ENCODE peak calls at places on chromosomes 13 and 19, in eight cellular contexts. One of them, this sample, is unnamed.

GRCh38 chr13:46738055-46738454 is 58.9 kb downstream of the ESD start:
- DNase-seq in progenitor cell of endocrine pancreas: no peak
- DNase-seq in NCI-H510A treated with DMSO at 0.1 percent for 48 hours: no peak
- DNase-seq in nephron progenitor cell: no peak
- DNase-seq in occipital lobe: no peak
- DNase-seq in ELR: no peak
- DNase-seq in mucosa of gallbladder: no peak
- DNase-seq in H54: no peak
- DNase-seq in this sample: no peak

GRCh38 chr13:96090240-96091101 is 564 bp downstream of the HS6ST3 start:
- DNase-seq in occipital lobe: no peak
- DNase-seq in ELR: peak
- DNase-seq in nephron progenitor cell: peak
- DNase-seq in mucosa of gallbladder: no peak
- DNase-seq in progenitor cell of endocrine pancreas: peak
- DNase-seq in NCI-H510A treated with DMSO at 0.1 percent for 48 hours: peak
- DNase-seq in H54: no peak
- DNase-seq in this sample: no peak

GRCh38 chr19:6220385-6221191 is 59.2 kb downstream of the MLLT1 start:
- DNase-seq in occipital lobe: no peak
- DNase-seq in H54: no peak
- DNase-seq in nephron progenitor cell: no peak
- DNase-seq in ELR: peak
- DNase-seq in NCI-H510A treated with DMSO at 0.1 percent for 48 hours: no peak
- DNase-seq in mucosa of gallbladder: peak
- DNase-seq in progenitor cell of endocrine pancreas: no peak
- DNase-seq in this sample: no peak

GRCh38 chr19:1299822-1300221 is 14.1 kb downstream of the EFNA2 start:
- DNase-seq in ELR: no peak
- DNase-seq in occipital lobe: no peak
- DNase-seq in mucosa of gallbladder: no peak
- DNase-seq in H54: no peak
- DNase-seq in nephron progenitor cell: no peak
- DNase-seq in progenitor cell of endocrine pancreas: no peak
- DNase-seq in NCI-H510A treated with DMSO at 0.1 percent for 48 hours: no peak
- DNase-seq in this sample: no peak

GRCh38 chr19:4358709-4359626 is 15.6 kb downstream of the MPND start:
- DNase-seq in mucosa of gallbladder: no peak
- DNase-seq in occipital lobe: no peak
- DNase-seq in progenitor cell of endocrine pancreas: no peak
- DNase-seq in H54: no peak
- DNase-seq in ELR: no peak
- DNase-seq in NCI-H510A treated with DMSO at 0.1 percent for 48 hours: no peak
- DNase-seq in nephron progenitor cell: no peak
- DNase-seq in this sample: no peak

GRCh38 chr13:30920162-30920561 is 12.3 kb upstream of the TEX26 start:
- DNase-seq in mucosa of gallbladder: no peak
- DNase-seq in H54: no peak
- DNase-seq in ELR: no peak
- DNase-seq in progenitor cell of endocrine pancreas: no peak
- DNase-seq in nephron progenitor cell: no peak
- DNase-seq in NCI-H510A treated with DMSO at 0.1 percent for 48 hours: no peak
- DNase-seq in occipital lobe: no peak
- DNase-seq in this sample: no peak

GRCh38 chr13:73317140-73317539 is 258.3 kb downstream of the KLF5 start:
- DNase-seq in NCI-H510A treated with DMSO at 0.1 percent for 48 hours: no peak
- DNase-seq in ELR: no peak
- DNase-seq in progenitor cell of endocrine pancreas: no peak
- DNase-seq in occipital lobe: no peak
- DNase-seq in H54: no peak
- DNase-seq in nephron progenitor cell: no peak
- DNase-seq in mucosa of gallbladder: no peak
- DNase-seq in this sample: no peak

GRCh38 chr19:48608798-48609263 is 2.3 kb downstream of the SPACA4 start:
- DNase-seq in mucosa of gallbladder: no peak
- DNase-seq in H54: peak
- DNase-seq in progenitor cell of endocrine pancreas: no peak
- DNase-seq in NCI-H510A treated with DMSO at 0.1 percent for 48 hours: peak
- DNase-seq in nephron progenitor cell: no peak
- DNase-seq in occipital lobe: no peak
- DNase-seq in ELR: peak
- DNase-seq in this sample: peak

GRCh38 chr19:50628551-50628950 is 11.1 kb downstream of the SYT3 start:
- DNase-seq in nephron progenitor cell: no peak
- DNase-seq in progenitor cell of endocrine pancreas: no peak
- DNase-seq in NCI-H510A treated with DMSO at 0.1 percent for 48 hours: no peak
- DNase-seq in mucosa of gallbladder: no peak
- DNase-seq in ELR: no peak
- DNase-seq in occipital lobe: no peak
- DNase-seq in H54: no peak
- DNase-seq in this sample: no peak

GRCh38 chr19:7864719-7865074 is 9.5 kb downstream of the PRR36 start:
- DNase-seq in H54: no peak
- DNase-seq in nephron progenitor cell: no peak
- DNase-seq in progenitor cell of endocrine pancreas: no peak
- DNase-seq in mucosa of gallbladder: no peak
- DNase-seq in ELR: no peak
- DNase-seq in NCI-H510A treated with DMSO at 0.1 percent for 48 hours: no peak
- DNase-seq in occipital lobe: no peak
- DNase-seq in this sample: no peak

GRCh38 chr19:5150331-5150901 is 181.5 kb downstream of the KDM4B start:
- DNase-seq in occipital lobe: no peak
- DNase-seq in mucosa of gallbladder: no peak
- DNase-seq in progenitor cell of endocrine pancreas: no peak
- DNase-seq in H54: no peak
- DNase-seq in nephron progenitor cell: no peak
- DNase-seq in NCI-H510A treated with DMSO at 0.1 percent for 48 hours: no peak
- DNase-seq in ELR: no peak
- DNase-seq in this sample: no peak

GRCh38 chr13:24281188-24282008 is 28.0 kb upstream of the C1QTNF9 start:
- DNase-seq in H54: no peak
- DNase-seq in ELR: no peak
- DNase-seq in nephron progenitor cell: no peak
- DNase-seq in NCI-H510A treated with DMSO at 0.1 percent for 48 hours: no peak
- DNase-seq in progenitor cell of endocrine pancreas: no peak
- DNase-seq in occipital lobe: no peak
- DNase-seq in mucosa of gallbladder: no peak
- DNase-seq in this sample: no peak

GRCh38 chr19:7349961-7350711 is 1.4 kb downstream of the ARHGEF18 start:
- DNase-seq in occipital lobe: no peak
- DNase-seq in nephron progenitor cell: no peak
- DNase-seq in ELR: no peak
- DNase-seq in H54: no peak
- DNase-seq in mucosa of gallbladder: no peak
- DNase-seq in progenitor cell of endocrine pancreas: no peak
- DNase-seq in NCI-H510A treated with DMSO at 0.1 percent for 48 hours: no peak
- DNase-seq in this sample: peak

GRCh38 chr13:68509734-68510621 is 1279.8 kb upstream of the PCDH9 start:
- DNase-seq in nephron progenitor cell: no peak
- DNase-seq in mucosa of gallbladder: no peak
- DNase-seq in H54: no peak
- DNase-seq in progenitor cell of endocrine pancreas: no peak
- DNase-seq in NCI-H510A treated with DMSO at 0.1 percent for 48 hours: no peak
- DNase-seq in occipital lobe: no peak
- DNase-seq in ELR: peak
- DNase-seq in this sample: no peak

GRCh38 chr13:80224468-80224867 is 116.5 kb downstream of the SPRY2 start:
- DNase-seq in progenitor cell of endocrine pancreas: no peak
- DNase-seq in ELR: peak
- DNase-seq in mucosa of gallbladder: no peak
- DNase-seq in H54: no peak
- DNase-seq in NCI-H510A treated with DMSO at 0.1 percent for 48 hours: no peak
- DNase-seq in nephron progenitor cell: no peak
- DNase-seq in occipital lobe: no peak
- DNase-seq in this sample: no peak

GRCh38 chr13:23868521-23868920 is 20.7 kb downstream of the MIPEP start:
- DNase-seq in nephron progenitor cell: no peak
- DNase-seq in progenitor cell of endocrine pancreas: no peak
- DNase-seq in H54: no peak
- DNase-seq in ELR: peak
- DNase-seq in mucosa of gallbladder: no peak
- DNase-seq in occipital lobe: no peak
- DNase-seq in NCI-H510A treated with DMSO at 0.1 percent for 48 hours: no peak
- DNase-seq in this sample: no peak

GRCh38 chr13:30257433-30258099 is 49.8 kb downstream of the KATNAL1 start:
- DNase-seq in progenitor cell of endocrine pancreas: no peak
- DNase-seq in H54: no peak
- DNase-seq in mucosa of gallbladder: no peak
- DNase-seq in occipital lobe: no peak
- DNase-seq in ELR: no peak
- DNase-seq in NCI-H510A treated with DMSO at 0.1 percent for 48 hours: peak
- DNase-seq in nephron progenitor cell: peak
- DNase-seq in this sample: no peak

GRCh38 chr19:19300613-19301012 is 19.7 kb downstream of the SUGP1 start:
- DNase-seq in progenitor cell of endocrine pancreas: no peak
- DNase-seq in NCI-H510A treated with DMSO at 0.1 percent for 48 hours: no peak
- DNase-seq in H54: no peak
- DNase-seq in mucosa of gallbladder: no peak
- DNase-seq in occipital lobe: no peak
- DNase-seq in nephron progenitor cell: no peak
- DNase-seq in ELR: no peak
- DNase-seq in this sample: no peak

GRCh38 chr13:40986328-40986856 is 32.7 kb downstream of the ELF1 start:
- DNase-seq in occipital lobe: no peak
- DNase-seq in NCI-H510A treated with DMSO at 0.1 percent for 48 hours: no peak
- DNase-seq in nephron progenitor cell: no peak
- DNase-seq in progenitor cell of endocrine pancreas: no peak
- DNase-seq in H54: no peak
- DNase-seq in ELR: no peak
- DNase-seq in mucosa of gallbladder: no peak
- DNase-seq in this sample: no peak

GRCh38 chr19:43578787-43579186 is 3.2 kb downstream of the PINLYP start:
- DNase-seq in progenitor cell of endocrine pancreas: no peak
- DNase-seq in mucosa of gallbladder: no peak
- DNase-seq in nephron progenitor cell: no peak
- DNase-seq in ELR: no peak
- DNase-seq in occipital lobe: no peak
- DNase-seq in NCI-H510A treated with DMSO at 0.1 percent for 48 hours: no peak
- DNase-seq in H54: no peak
- DNase-seq in this sample: no peak

GRCh38 chr13:109743706-109744453 is 42.5 kb downstream of the IRS2 start:
- DNase-seq in H54: peak
- DNase-seq in occipital lobe: no peak
- DNase-seq in progenitor cell of endocrine pancreas: no peak
- DNase-seq in ELR: peak
- DNase-seq in mucosa of gallbladder: no peak
- DNase-seq in NCI-H510A treated with DMSO at 0.1 percent for 48 hours: peak
- DNase-seq in nephron progenitor cell: no peak
- DNase-seq in this sample: no peak

GRCh38 chr13:82165396-82166174 is 1716.7 kb downstream of the SLITRK1 start:
- DNase-seq in ELR: no peak
- DNase-seq in nephron progenitor cell: no peak
- DNase-seq in H54: peak
- DNase-seq in mucosa of gallbladder: no peak
- DNase-seq in NCI-H510A treated with DMSO at 0.1 percent for 48 hours: no peak
- DNase-seq in occipital lobe: no peak
- DNase-seq in progenitor cell of endocrine pancreas: no peak
- DNase-seq in this sample: no peak

GRCh38 chr13:42600943-42601342 is 27.0 kb downstream of the TNFSF11 start:
- DNase-seq in NCI-H510A treated with DMSO at 0.1 percent for 48 hours: no peak
- DNase-seq in ELR: peak
- DNase-seq in nephron progenitor cell: no peak
- DNase-seq in progenitor cell of endocrine pancreas: no peak
- DNase-seq in H54: no peak
- DNase-seq in occipital lobe: no peak
- DNase-seq in mucosa of gallbladder: no peak
- DNase-seq in this sample: no peak

GRCh38 chr19:16386619-16387240 is 62.1 kb downstream of the KLF2 start:
- DNase-seq in nephron progenitor cell: peak
- DNase-seq in H54: peak
- DNase-seq in mucosa of gallbladder: no peak
- DNase-seq in ELR: peak
- DNase-seq in progenitor cell of endocrine pancreas: no peak
- DNase-seq in occipital lobe: no peak
- DNase-seq in NCI-H510A treated with DMSO at 0.1 percent for 48 hours: peak
- DNase-seq in this sample: peak

GRCh38 chr13:34805347-34805746 is 136.7 kb upstream of the NBEA start:
- DNase-seq in mucosa of gallbladder: no peak
- DNase-seq in progenitor cell of endocrine pancreas: no peak
- DNase-seq in occipital lobe: no peak
- DNase-seq in ELR: peak
- DNase-seq in H54: no peak
- DNase-seq in nephron progenitor cell: no peak
- DNase-seq in NCI-H510A treated with DMSO at 0.1 percent for 48 hours: no peak
- DNase-seq in this sample: no peak

GRCh38 chr19:2327773-2328400 is 499 bp downstream of the LSM7 start:
- DNase-seq in ELR: peak
- DNase-seq in nephron progenitor cell: no peak
- DNase-seq in occipital lobe: no peak
- DNase-seq in mucosa of gallbladder: peak
- DNase-seq in NCI-H510A treated with DMSO at 0.1 percent for 48 hours: peak
- DNase-seq in progenitor cell of endocrine pancreas: no peak
- DNase-seq in H54: peak
- DNase-seq in this sample: peak

GRCh38 chr13:109869312-109870237 is 83.2 kb upstream of the IRS2 start:
- DNase-seq in NCI-H510A treated with DMSO at 0.1 percent for 48 hours: peak
- DNase-seq in nephron progenitor cell: peak
- DNase-seq in progenitor cell of endocrine pancreas: no peak
- DNase-seq in mucosa of gallbladder: peak
- DNase-seq in ELR: peak
- DNase-seq in H54: no peak
- DNase-seq in occipital lobe: peak
- DNase-seq in this sample: peak

GRCh38 chr13:27830010-27830409 is 37.7 kb downstream of the GSX1 start:
- DNase-seq in ELR: peak
- DNase-seq in nephron progenitor cell: peak
- DNase-seq in mucosa of gallbladder: peak
- DNase-seq in NCI-H510A treated with DMSO at 0.1 percent for 48 hours: peak
- DNase-seq in occipital lobe: no peak
- DNase-seq in H54: peak
- DNase-seq in progenitor cell of endocrine pancreas: peak
- DNase-seq in this sample: peak

GRCh38 chr13:56670563-56670962 is 470.2 kb upstream of the PRR20A start:
- DNase-seq in occipital lobe: no peak
- DNase-seq in nephron progenitor cell: no peak
- DNase-seq in mucosa of gallbladder: no peak
- DNase-seq in ELR: no peak
- DNase-seq in progenitor cell of endocrine pancreas: no peak
- DNase-seq in NCI-H510A treated with DMSO at 0.1 percent for 48 hours: no peak
- DNase-seq in H54: no peak
- DNase-seq in this sample: no peak

GRCh38 chr19:31423896-31424295 is 74.7 kb upstream of the TSHZ3 start:
- DNase-seq in mucosa of gallbladder: no peak
- DNase-seq in occipital lobe: no peak
- DNase-seq in ELR: no peak
- DNase-seq in progenitor cell of endocrine pancreas: no peak
- DNase-seq in NCI-H510A treated with DMSO at 0.1 percent for 48 hours: no peak
- DNase-seq in nephron progenitor cell: no peak
- DNase-seq in H54: no peak
- DNase-seq in this sample: no peak

GRCh38 chr13:76792680-76793334 is 93.4 kb downstream of the KCTD12 start:
- DNase-seq in progenitor cell of endocrine pancreas: no peak
- DNase-seq in occipital lobe: no peak
- DNase-seq in ELR: peak
- DNase-seq in H54: no peak
- DNase-seq in nephron progenitor cell: no peak
- DNase-seq in mucosa of gallbladder: peak
- DNase-seq in NCI-H510A treated with DMSO at 0.1 percent for 48 hours: no peak
- DNase-seq in this sample: no peak

GRCh38 chr13:97448503-97449251 is 14.7 kb downstream of the RAP2A start:
- DNase-seq in progenitor cell of endocrine pancreas: no peak
- DNase-seq in occipital lobe: no peak
- DNase-seq in mucosa of gallbladder: no peak
- DNase-seq in NCI-H510A treated with DMSO at 0.1 percent for 48 hours: no peak
- DNase-seq in nephron progenitor cell: no peak
- DNase-seq in H54: no peak
- DNase-seq in ELR: no peak
- DNase-seq in this sample: no peak

GRCh38 chr13:113427562-113428468 is 25.5 kb downstream of the ADPRHL1 start:
- DNase-seq in mucosa of gallbladder: no peak
- DNase-seq in ELR: no peak
- DNase-seq in H54: no peak
- DNase-seq in occipital lobe: no peak
- DNase-seq in NCI-H510A treated with DMSO at 0.1 percent for 48 hours: no peak
- DNase-seq in progenitor cell of endocrine pancreas: no peak
- DNase-seq in nephron progenitor cell: no peak
- DNase-seq in this sample: no peak

GRCh38 chr19:16226878-16227836 is 29.4 kb downstream of the AP1M1 start:
- DNase-seq in ELR: no peak
- DNase-seq in progenitor cell of endocrine pancreas: no peak
- DNase-seq in NCI-H510A treated with DMSO at 0.1 percent for 48 hours: no peak
- DNase-seq in occipital lobe: no peak
- DNase-seq in H54: no peak
- DNase-seq in mucosa of gallbladder: no peak
- DNase-seq in nephron progenitor cell: no peak
- DNase-seq in this sample: no peak